ENCODE peak calls at places on chromosome 6, in six cellular contexts. S is GM23338, B is GM23248, I is OCI-LY7, K is hepatocyte, J is HCT116. W is an unnamed sample.

GRCh38 chr6:129765008-129765407 is 55.0 kb upstream of the ARHGAP18 start:
- DNase-seq in S (peak; percentile 4), B (no peak), I (no peak), K (no peak), J (no peak), W (peak; percentile 34)

GRCh38 chr6:110137924-110138887 is 41.3 kb downstream of the WASF1 start:
- DNase-seq in S (peak; percentile 16), B (no peak), I (peak; percentile 32), K (no peak), J (no peak), W (no peak)

GRCh38 chr6:130431346-130431745 is 65.5 kb downstream of the TMEM200A start:
- DNase-seq in S (no peak), B (no peak), I (no peak), K (no peak), J (no peak), W (no peak)

GRCh38 chr6:8375916-8376315 is 59.4 kb downstream of the SLC35B3 start:
- DNase-seq in S (no peak), B (no peak), I (no peak), K (peak; percentile 26), J (no peak), W (no peak)

GRCh38 chr6:41846666-41847237 is 48.4 kb downstream of the USP49 start:
- DNase-seq in S (peak; percentile 81), B (peak; percentile 93), I (peak; percentile 60), K (peak; percentile 85), J (peak; percentile 68), W (peak; percentile 69)

GRCh38 chr6:166625356-166625755 is 1.7 kb downstream of the RPS6KA2 start:
- DNase-seq in S (no peak), B (peak; percentile 53), I (no peak), K (peak; percentile 38), J (no peak), W (no peak)

GRCh38 chr6:150894935-150895686 is 29.6 kb downstream of the MTHFD1L start:
- DNase-seq in S (no peak), B (peak; percentile 39), I (no peak), K (peak; percentile 31), J (no peak), W (peak; percentile 13)

GRCh38 chr6:144334150-144334708 is 49.1 kb downstream of the UTRN start:
- DNase-seq in S (no peak), B (no peak), I (peak; percentile 68), K (no peak), J (no peak), W (no peak)

GRCh38 chr6:128305228-128305627 is 215.2 kb downstream of the PTPRK start:
- DNase-seq in S (no peak), B (no peak), I (no peak), K (no peak), J (no peak), W (no peak)

GRCh38 chr6:2857580-2858337 is 16.1 kb upstream of the SERPINB1 start:
- DNase-seq in S (no peak), B (no peak), I (peak; percentile 70), K (peak; percentile 58), J (peak; percentile 94), W (no peak)

GRCh38 chr6:24901698-24902328 is 33.9 kb downstream of the RIPOR2 start:
- DNase-seq in S (no peak), B (no peak), I (peak; percentile 51), K (no peak), J (no peak), W (no peak)

GRCh38 chr6:134178230-134179044 is 126.0 kb upstream of the SLC2A12 start:
- DNase-seq in S (peak; percentile 98), B (peak; percentile 97), I (peak; percentile 73), K (peak; percentile 92), J (peak; percentile 92), W (peak; percentile 95)

GRCh38 chr6:2157441-2158127 is 87.8 kb downstream of the GMDS start:
- DNase-seq in S (no peak), B (peak; percentile 87), I (no peak), K (no peak), J (peak; percentile 48), W (no peak)

GRCh38 chr6:24721461-24722215 is 2.7 kb upstream of the C6orf62 start:
- DNase-seq in S (no peak), B (peak; percentile 92), I (no peak), K (peak; percentile 91), J (no peak), W (no peak)

GRCh38 chr6:89295981-89296380 is 19.1 kb downstream of the GABRR2 start:
- DNase-seq in S (no peak), B (no peak), I (no peak), K (no peak), J (no peak), W (no peak)

GRCh38 chr6:69780585-69781178 is 16.1 kb downstream of the LMBRD1 start:
- DNase-seq in S (no peak), B (peak; percentile 9), I (no peak), K (peak; percentile 61), J (no peak), W (no peak)

GRCh38 chr6:128005009-128005408 is 104.2 kb upstream of the THEMIS start:
- DNase-seq in S (no peak), B (no peak), I (no peak), K (no peak), J (no peak), W (no peak)

GRCh38 chr6:18463429-18463828 is 76.3 kb downstream of the RNF144B start:
- DNase-seq in S (no peak), B (no peak), I (no peak), K (no peak), J (no peak), W (no peak)

GRCh38 chr6:30447237-30447636 is 42.1 kb upstream of the HLA-E start:
- DNase-seq in S (peak; percentile 92), B (peak; percentile 57), I (no peak), K (peak; percentile 13), J (peak; percentile 36), W (peak; percentile 76)

GRCh38 chr6:81262656-81263055 is 489.8 kb downstream of the TENT5A start:
- DNase-seq in S (no peak), B (no peak), I (no peak), K (no peak), J (no peak), W (no peak)

GRCh38 chr6:110822248-110822647 is 7.0 kb upstream of the CDK19 start:
- DNase-seq in S (no peak), B (peak; percentile 60), I (no peak), K (no peak), J (no peak), W (no peak)

GRCh38 chr6:98800866-98801265 is 33.5 kb upstream of the POU3F2 start:
- DNase-seq in S (peak; percentile 15), B (no peak), I (no peak), K (no peak), J (no peak), W (no peak)

GRCh38 chr6:134174790-134175531 is 122.5 kb upstream of the SLC2A12 start:
- DNase-seq in S (peak; percentile 92), B (peak; percentile 97), I (peak; percentile 93), K (peak; percentile 97), J (peak; percentile 73), W (peak; percentile 97)

DNA sequence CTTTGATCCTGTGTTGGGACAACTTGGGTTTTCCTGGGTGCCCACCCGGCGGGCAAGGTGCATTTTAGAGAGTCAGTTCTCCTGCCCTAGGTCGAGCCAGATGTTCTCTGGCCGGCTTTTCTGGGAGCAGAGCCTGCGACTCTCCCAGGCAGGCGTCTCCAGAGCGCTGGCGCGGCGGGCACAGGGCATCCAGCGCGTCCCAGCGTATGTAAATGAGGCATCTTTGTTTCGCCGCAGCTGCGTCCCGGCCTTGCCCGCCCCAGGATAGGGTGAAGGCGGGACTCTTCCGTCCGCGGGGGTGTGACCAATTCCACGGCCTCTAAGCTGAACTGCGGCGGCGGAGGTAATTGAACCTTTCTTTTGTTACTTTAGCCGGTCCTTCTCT is 9.1 kb downstream of the GRIK2 start:
- DNase-seq in S (peak; percentile 77), B (peak; percentile 39), I (no peak), K (peak; percentile 23), J (no peak), W (peak; percentile 86)
- H3K4me3 ChIP-seq in S (peak overlapping the region; percentile 71), B (peak overlapping the region; percentile 58), I (no peak overlapping the region), K (peak overlapping the region; percentile 5), J (no peak overlapping the region), W (peak overlapping the region; percentile 66)

GRCh38 chr6:82430611-82431010 is 67.0 kb downstream of the TPBG start:
- DNase-seq in S (no peak), B (no peak), I (no peak), K (no peak), J (no peak), W (no peak)
- TF ChIP-seq EZH2phosphoT487 in S (no peak), B (no peak), I (no peak), K (no peak), J (no peak), W (no peak)

GRCh38 chr6:157834549-157834948 is 11.5 kb downstream of the SNX9 start:
- DNase-seq in S (no peak), B (no peak), I (no peak), K (no peak), J (no peak), W (no peak)

GRCh38 chr6:157832250-157832967 is 9.4 kb downstream of the SNX9 start:
- DNase-seq in S (no peak), B (peak; percentile 69), I (no peak), K (no peak), J (no peak), W (no peak)

GRCh38 chr6:157831018-157831369 is 7.9 kb downstream of the SNX9 start:
- DNase-seq in S (no peak), B (no peak), I (no peak), K (no peak), J (no peak), W (no peak)

GRCh38 chr6:157830354-157831017 is 7.4 kb downstream of the SNX9 start:
- DNase-seq in S (no peak), B (no peak), I (no peak), K (no peak), J (no peak), W (peak; percentile 15)

DNA sequence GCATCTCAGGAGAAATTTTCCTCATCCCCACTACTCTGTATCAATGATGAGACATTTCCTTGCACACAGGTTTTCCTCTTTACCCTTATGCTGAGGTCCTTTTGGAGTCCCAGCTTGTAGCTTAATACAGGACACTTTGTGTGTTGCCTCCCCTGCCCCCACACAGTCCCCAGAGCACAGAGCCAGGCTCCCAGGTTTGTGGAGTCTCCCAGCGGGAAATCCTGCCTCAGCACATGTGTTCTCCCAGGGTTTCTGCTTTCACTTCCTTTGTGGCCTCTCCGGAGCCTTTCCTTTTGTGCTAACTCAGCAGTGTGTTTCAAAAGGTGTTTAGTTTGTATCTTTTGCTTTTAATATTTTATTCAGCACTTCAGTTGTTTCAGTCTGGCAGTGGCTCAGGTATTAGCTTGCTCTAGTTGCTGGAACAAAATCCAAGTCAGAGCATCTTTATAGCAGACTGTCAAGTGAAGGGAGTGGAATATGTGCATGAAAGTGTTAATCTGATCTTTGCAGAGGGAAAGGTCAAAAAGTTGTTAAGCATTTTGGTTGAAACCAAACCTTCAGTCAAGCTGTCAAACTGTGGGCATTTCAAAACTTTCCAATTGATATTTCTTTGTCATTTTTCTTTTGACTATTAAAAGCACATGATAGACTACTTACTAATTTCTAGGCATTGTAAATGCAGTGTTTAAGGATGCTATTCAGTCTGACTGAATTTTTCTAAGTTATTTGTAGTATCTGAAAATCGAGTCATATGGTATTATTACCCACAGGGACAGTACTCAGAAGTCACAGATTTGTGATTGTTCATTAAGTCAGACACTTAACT is 8.6 kb downstream of the SNX9 start:
- DNase-seq in S (peak; percentile 88), B (no peak), I (no peak), K (no peak), J (no peak), W (peak; percentile 68)
- H4K20me1 ChIP-seq in S (no peaks in the 10 kb centered on the region), B (peaks cover 15% of the 10 kb centered on the region), I (no peaks in the 10 kb centered on the region), K (peaks cover 45% of the 10 kb centered on the region), J (no peaks in the 10 kb centered on the region), W (no peaks in the 10 kb centered on the region)

DNA sequence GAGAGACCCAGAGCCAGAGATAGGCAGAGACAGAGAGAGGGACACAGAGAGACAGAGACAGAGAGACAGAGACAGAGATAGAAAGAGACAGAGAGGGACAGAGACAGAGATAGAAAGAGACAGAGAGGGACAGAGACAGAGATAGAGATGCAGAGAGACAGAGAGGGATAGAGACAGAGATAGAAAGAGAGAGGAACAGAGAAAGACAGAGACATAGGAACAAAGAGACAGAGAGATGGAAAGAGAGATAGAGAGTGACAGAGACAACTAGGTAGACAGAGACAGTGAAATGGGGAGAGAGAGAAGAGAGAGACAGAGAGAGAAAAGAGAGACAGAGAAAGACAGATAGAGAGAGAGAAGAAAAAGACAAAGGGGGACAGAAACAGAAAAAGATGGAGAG is 165.4 kb upstream of the FOXQ1 start:
- DNase-seq in S (no peak), B (no peak), I (no peak), K (no peak), J (no peak), W (no peak)
- H3K4me3 ChIP-seq in S (no peak overlapping the region), B (no peak overlapping the region), I (no peak overlapping the region), K (no peak overlapping the region), J (no peak overlapping the region), W (no peak overlapping the region)